ENCODE peak calls at places on chromosomes 13 and 19, in nine cellular contexts. I is amygdala; F is fibroblast of pulmonary artery; W is T-cell; B is stimulated activated CD8-positive, alpha-beta memory T cell treated with anti-CD3 and anti-CD28 coated beads, Interleukin-12 subunit alpha, Interleukin-12 subunit beta, amount 100 ng/mL, for 1 hour; X is Panc1; Y is stimulated activated CD4-positive, alpha-beta T cell treated with anti-CD3 and anti-CD28 coated beads, Interleukin-4, amount 100 ng/mL, for 48 hours; T is EL; D is cardiac muscle cell. V is an unnamed sample.

GRCh38 chr19:49150106-49150943 is 4.9 kb downstream of the HRC start:
- DNase-seq in W (no peak), T (peak), I (peak), F (peak), Y (no peak), D (peak), B (no peak), X (no peak), V (no peak)

GRCh38 chr19:18091217-18091608 is 4.5 kb upstream of the IL12RB1 start:
- DNase-seq in F (no peak), B (peak), Y (peak), D (no peak), X (no peak), T (no peak), I (no peak), W (peak), V (peak)

GRCh38 chr13:77776704-77777103 is 79.2 kb downstream of the SLAIN1 start:
- DNase-seq in W (no peak), F (no peak), X (no peak), D (no peak), B (no peak), Y (no peak), T (no peak), I (no peak), V (no peak)

GRCh38 chr13:29439601-29440381 is 155.7 kb downstream of the SLC7A1 start:
- DNase-seq in D (no peak), Y (no peak), B (no peak), T (no peak), W (no peak), X (no peak), F (peak), I (no peak), V (no peak)

GRCh38 chr19:38647966-38648788 is 728 bp downstream of the ACTN4 start:
- DNase-seq in F (no peak), B (no peak), T (no peak), W (no peak), I (no peak), Y (no peak), X (no peak), D (no peak), V (no peak)

GRCh38 chr13:110907951-110908898 is 6.6 kb downstream of the ANKRD10 start:
- DNase-seq in W (no peak), B (no peak), D (peak), F (peak), I (no peak), Y (peak), X (no peak), T (no peak), V (no peak)

GRCh38 chr19:40497214-40497613 is 30.4 kb downstream of the SPTBN4 start:
- DNase-seq in I (no peak), W (no peak), X (no peak), T (no peak), B (no peak), D (no peak), F (no peak), Y (no peak), V (no peak)

GRCh38 chr13:47809411-47809810 is 191.7 kb downstream of the SUCLA2 start:
- DNase-seq in W (no peak), I (no peak), F (no peak), X (no peak), Y (no peak), D (no peak), B (no peak), T (no peak), V (no peak)

GRCh38 chr13:33454844-33455256 is 169.3 kb upstream of the STARD13 start:
- DNase-seq in I (no peak), Y (no peak), W (no peak), D (peak), B (no peak), T (peak), X (no peak), F (peak), V (no peak)